ENCODE peak calls at places on chromosomes 7 and 10, in four cellular contexts. One of them, this sample, is unnamed.

GRCh38 chr7:33418251-33418701 is 288.9 kb downstream of the BBS9 start:
- DNase-seq in iris pigment epithelial cell: peak
- DNase-seq in activated T-cell treated with anti-CD3 and anti-CD28 coated beads, Interleukin-2, amount 50 U/mL, for 1 hour: no peak
- DNase-seq in anterior cingulate cortex: no peak
- DNase-seq in this sample: no peak

GRCh38 chr10:102565793-102566192 is 62.0 kb downstream of the SUFU start:
- DNase-seq in activated T-cell treated with anti-CD3 and anti-CD28 coated beads, Interleukin-2, amount 50 U/mL, for 1 hour: no peak
- DNase-seq in anterior cingulate cortex: no peak
- DNase-seq in iris pigment epithelial cell: no peak
- DNase-seq in this sample: no peak

GRCh38 chr10:109027534-109028185 is 895.7 kb downstream of the XPNPEP1 start:
- DNase-seq in activated T-cell treated with anti-CD3 and anti-CD28 coated beads, Interleukin-2, amount 50 U/mL, for 1 hour: no peak
- DNase-seq in anterior cingulate cortex: no peak
- DNase-seq in iris pigment epithelial cell: no peak
- DNase-seq in this sample: no peak

GRCh38 chr10:72328045-72328828 is 26.5 kb downstream of the DNAJB12 start:
- DNase-seq in iris pigment epithelial cell: peak
- DNase-seq in activated T-cell treated with anti-CD3 and anti-CD28 coated beads, Interleukin-2, amount 50 U/mL, for 1 hour: no peak
- DNase-seq in anterior cingulate cortex: peak
- DNase-seq in this sample: peak

GRCh38 chr10:99435986-99436633 is 5.7 kb upstream of the GOT1 start:
- DNase-seq in iris pigment epithelial cell: peak
- DNase-seq in anterior cingulate cortex: no peak
- DNase-seq in activated T-cell treated with anti-CD3 and anti-CD28 coated beads, Interleukin-2, amount 50 U/mL, for 1 hour: no peak
- DNase-seq in this sample: no peak

GRCh38 chr7:75531359-75531821 is 39.3 kb downstream of the SPDYE5 start:
- DNase-seq in activated T-cell treated with anti-CD3 and anti-CD28 coated beads, Interleukin-2, amount 50 U/mL, for 1 hour: no peak
- DNase-seq in iris pigment epithelial cell: peak
- DNase-seq in anterior cingulate cortex: no peak
- DNase-seq in this sample: no peak

GRCh38 chr7:6161463-6162330 is 110.7 kb downstream of the CYTH3 start:
- DNase-seq in activated T-cell treated with anti-CD3 and anti-CD28 coated beads, Interleukin-2, amount 50 U/mL, for 1 hour: no peak
- DNase-seq in anterior cingulate cortex: no peak
- DNase-seq in iris pigment epithelial cell: no peak
- DNase-seq in this sample: no peak

GRCh38 chr10:74585231-74586087 is 240.9 kb upstream of the KAT6B start:
- DNase-seq in iris pigment epithelial cell: peak
- DNase-seq in anterior cingulate cortex: peak
- DNase-seq in activated T-cell treated with anti-CD3 and anti-CD28 coated beads, Interleukin-2, amount 50 U/mL, for 1 hour: peak
- DNase-seq in this sample: no peak

GRCh38 chr7:70752794-70753241 is 379.1 kb upstream of the GALNT17 start:
- DNase-seq in iris pigment epithelial cell: peak
- DNase-seq in activated T-cell treated with anti-CD3 and anti-CD28 coated beads, Interleukin-2, amount 50 U/mL, for 1 hour: no peak
- DNase-seq in anterior cingulate cortex: no peak
- DNase-seq in this sample: no peak

GRCh38 chr7:33539198-33539597 is 366.1 kb upstream of the BMPER start:
- DNase-seq in activated T-cell treated with anti-CD3 and anti-CD28 coated beads, Interleukin-2, amount 50 U/mL, for 1 hour: no peak
- DNase-seq in iris pigment epithelial cell: no peak
- DNase-seq in anterior cingulate cortex: no peak
- DNase-seq in this sample: no peak

GRCh38 chr7:27173412-27174076 is 576 bp downstream of the HOXA10 start:
- DNase-seq in anterior cingulate cortex: no peak
- DNase-seq in iris pigment epithelial cell: no peak
- DNase-seq in activated T-cell treated with anti-CD3 and anti-CD28 coated beads, Interleukin-2, amount 50 U/mL, for 1 hour: peak
- DNase-seq in this sample: peak

GRCh38 chr7:21134631-21135030 is 293.3 kb upstream of the SP4 start:
- DNase-seq in iris pigment epithelial cell: no peak
- DNase-seq in activated T-cell treated with anti-CD3 and anti-CD28 coated beads, Interleukin-2, amount 50 U/mL, for 1 hour: no peak
- DNase-seq in anterior cingulate cortex: no peak
- DNase-seq in this sample: no peak

GRCh38 chr7:34087892-34088891 is 182.9 kb downstream of the BMPER start:
- DNase-seq in iris pigment epithelial cell: peak
- DNase-seq in activated T-cell treated with anti-CD3 and anti-CD28 coated beads, Interleukin-2, amount 50 U/mL, for 1 hour: no peak
- DNase-seq in anterior cingulate cortex: no peak
- DNase-seq in this sample: no peak

GRCh38 chr10:119541459-119542356 is 811 bp downstream of the RGS10 start:
- DNase-seq in activated T-cell treated with anti-CD3 and anti-CD28 coated beads, Interleukin-2, amount 50 U/mL, for 1 hour: peak
- DNase-seq in anterior cingulate cortex: no peak
- DNase-seq in iris pigment epithelial cell: no peak
- DNase-seq in this sample: peak

This sample was measured in aorta.